ENCODE peak calls at places on chromosomes 11 and 22, in four cellular contexts. K is endothelial cell, Q is NB4, N is mammary epithelial cell. O is an unnamed sample.

GRCh38 chr11:36309779-36310178 is 13.7 kb downstream of the PRR5L start:
- DNase-seq in Q (no peak), N (no peak), K (no peak), O (no peak)

GRCh38 chr11:3796346-3796745 is 1.0 kb downstream of the NUP98 start:
- DNase-seq in K (no peak), N (no peak), Q (no peak), O (no peak)

GRCh38 chr22:35464399-35464798 is 64.5 kb downstream of the MCM5 start:
- DNase-seq in Q (no peak), N (no peak), K (no peak), O (no peak)

GRCh38 chr11:516400-516799 is 9.4 kb upstream of the RNH1 start:
- DNase-seq in N (no peak), Q (no peak), K (no peak), O (no peak)

GRCh38 chr22:22958621-22959020 is 71.0 kb downstream of the IGLL5 start:
- DNase-seq in N (no peak), K (no peak), Q (no peak), O (no peak)

GRCh38 chr11:125358254-125358840 is 137.7 kb downstream of the FEZ1 start:
- DNase-seq in K (no peak), Q (peak; percentile 14), N (no peak), O (no peak)

GRCh38 chr22:48882636-48883200 is 945.0 kb downstream of the BRD1 start:
- DNase-seq in N (no peak), Q (no peak), K (no peak), O (no peak)

GRCh38 chr11:64353761-64354506 is 5.0 kb upstream of the RPS6KA4 start:
- DNase-seq in Q (no peak), N (no peak), K (no peak), O (no peak)

GRCh38 chr11:60948251-60948650 is 3.7 kb downstream of the SLC15A3 start:
- DNase-seq in Q (no peak), N (no peak), K (no peak), O (no peak)

GRCh38 chr11:69274531-69275016 is 19.4 kb upstream of the MYEOV start:
- DNase-seq in K (no peak), Q (no peak), N (peak; percentile 94), O (no peak)

GRCh38 chr22:42461511-42461910 is 29.3 kb upstream of the NFAM1 start:
- DNase-seq in K (no peak), N (no peak), Q (no peak), O (no peak)

GRCh38 chr11:14336507-14337503 is 22.2 kb downstream of the RRAS2 start:
- DNase-seq in Q (no peak), K (no peak), N (peak; percentile 100), O (peak; percentile 42)

GRCh38 chr11:45651841-45652745 is 13.3 kb downstream of the CHST1 start:
- DNase-seq in N (no peak), K (peak; percentile 2), Q (no peak), O (no peak)

GRCh38 chr11:103897156-103897555 is 139.3 kb upstream of the DDI1 start:
- DNase-seq in K (no peak), Q (no peak), N (no peak), O (no peak)

GRCh38 chr22:20517841-20518592 is 10.6 kb downstream of the MED15 start:
- DNase-seq in N (no peak), Q (no peak), K (no peak), O (no peak)

GRCh38 chr11:38315151-38315550 is 1717.1 kb upstream of the RAG2 start:
- DNase-seq in N (peak; percentile 83), K (no peak), Q (no peak), O (no peak)

GRCh38 chr22:49765091-49765771 is 62.4 kb downstream of the BRD1 start:
- DNase-seq in N (no peak), Q (no peak), K (no peak), O (no peak)

GRCh38 chr11:91946397-91947090 is 278.1 kb upstream of the FAT3 start:
- DNase-seq in K (no peak), Q (no peak), N (peak; percentile 20), O (no peak)

GRCh38 chr11:16881074-16881709 is 133.0 kb downstream of the PLEKHA7 start:
- DNase-seq in K (no peak), N (peak; percentile 89), Q (peak; percentile 4), O (no peak)

GRCh38 chr11:111835665-111836064 is 35.7 kb downstream of the ALG9 start:
- DNase-seq in K (no peak), N (no peak), Q (no peak), O (no peak)
- TF ChIP-seq CTCF in K (no peak), N (no peak), Q (no peak), O (no peak)

DNA sequence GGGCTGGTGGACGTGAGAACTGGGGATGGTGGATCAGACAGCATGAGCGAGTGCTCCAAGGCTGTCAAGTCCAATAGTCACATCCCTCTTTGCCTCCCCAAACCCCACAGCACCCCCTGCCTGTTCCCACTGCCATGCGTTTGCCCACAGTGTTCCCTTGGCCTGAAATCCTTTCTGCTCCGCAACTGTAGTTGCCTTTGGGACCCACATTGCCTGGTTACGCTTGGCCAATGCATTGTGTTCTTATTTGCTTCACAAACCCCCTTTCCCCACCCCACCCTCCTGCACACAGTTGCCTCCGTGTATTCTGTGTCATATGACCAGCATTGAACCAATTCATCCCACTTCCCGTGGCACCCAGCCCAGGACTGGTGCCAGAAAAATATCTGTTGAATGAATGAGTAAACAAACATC is 2.1 kb upstream of the KIAA0930 start:
- DNase-seq in Q (peak; percentile 53), N (no peak), K (no peak), O (no peak)
- TF ChIP-seq CTCF in Q (peak; percentile 33), N (no peak), K (no peak), O (peak; percentile 14)

GRCh38 chr22:23984430-23984829 is 4.5 kb downstream of the GSTT2 start:
- DNase-seq in Q (peak; percentile 63), N (peak; percentile 36), K (no peak), O (no peak)
- TF ChIP-seq CTCF in Q (peak; percentile 63), N (no peak), K (peak; percentile 28), O (no peak)

DNA sequence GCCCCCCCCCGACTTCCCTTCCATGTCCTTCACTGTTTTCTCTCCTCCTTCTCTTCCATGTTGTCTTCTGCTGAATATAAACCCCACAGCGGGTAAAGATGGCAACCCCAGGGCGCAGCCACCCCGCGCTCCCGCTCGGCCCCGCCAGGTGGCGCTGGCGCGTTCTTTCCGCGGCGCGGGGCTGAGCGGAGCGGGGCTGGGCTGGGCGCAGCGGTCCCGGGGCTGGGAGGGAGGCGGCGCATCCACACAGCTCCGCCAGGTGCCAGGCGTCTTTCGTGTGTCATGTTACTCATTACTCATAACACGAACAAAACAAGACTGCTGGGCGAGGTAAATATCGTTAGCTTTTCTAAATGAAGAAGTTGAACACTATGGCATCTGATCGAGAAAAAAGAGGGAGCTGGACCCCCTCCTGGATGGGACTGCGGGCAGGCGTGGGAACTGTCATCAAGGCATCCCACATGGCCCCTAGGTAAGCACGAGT is 321.2 kb downstream of the NTM start:
- DNase-seq in N (peak; percentile 58), Q (no peak), K (peak; percentile 83), O (peak; percentile 33)
- TF ChIP-seq CTCF in N (peak; percentile 54), Q (no peak), K (peak; percentile 93), O (peak; percentile 50)

DNA sequence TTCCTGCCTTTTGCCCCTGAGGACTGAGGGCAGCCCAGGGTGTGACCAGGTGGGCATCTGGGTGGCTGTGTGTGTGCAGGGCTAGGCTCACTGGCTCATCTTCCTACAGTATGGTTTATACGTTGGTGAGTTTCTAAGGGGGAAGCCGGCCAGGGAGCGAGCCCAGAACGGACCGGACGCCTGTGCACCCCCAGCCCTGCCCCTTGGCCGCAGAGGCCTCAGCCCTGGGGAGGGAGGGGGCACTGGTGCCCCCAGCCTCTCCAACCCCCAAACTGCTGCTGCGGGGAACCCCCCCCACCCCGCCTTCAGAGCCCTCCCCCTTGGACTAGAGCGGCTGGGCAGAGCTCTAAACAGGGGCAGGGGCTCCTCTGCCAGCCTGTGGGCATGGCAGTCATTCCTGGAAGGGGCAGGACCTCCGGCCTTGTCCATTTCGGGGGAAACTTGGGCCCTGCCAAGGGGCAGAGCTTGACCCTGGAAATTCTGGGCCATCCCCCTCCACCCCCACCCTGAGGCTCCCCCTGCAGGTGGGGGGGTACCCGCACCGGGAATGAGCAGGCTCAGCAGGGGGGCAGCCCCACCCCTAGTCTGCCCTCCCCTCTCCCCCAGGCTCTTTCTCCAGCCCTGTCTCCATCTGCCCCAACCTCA is 5.4 kb downstream of the YIF1A start:
- DNase-seq in K (no peak), Q (no peak), N (no peak), O (no peak)
- TF ChIP-seq CTCF in K (no peak), Q (peak; percentile 1), N (no peak), O (no peak)

DNA sequence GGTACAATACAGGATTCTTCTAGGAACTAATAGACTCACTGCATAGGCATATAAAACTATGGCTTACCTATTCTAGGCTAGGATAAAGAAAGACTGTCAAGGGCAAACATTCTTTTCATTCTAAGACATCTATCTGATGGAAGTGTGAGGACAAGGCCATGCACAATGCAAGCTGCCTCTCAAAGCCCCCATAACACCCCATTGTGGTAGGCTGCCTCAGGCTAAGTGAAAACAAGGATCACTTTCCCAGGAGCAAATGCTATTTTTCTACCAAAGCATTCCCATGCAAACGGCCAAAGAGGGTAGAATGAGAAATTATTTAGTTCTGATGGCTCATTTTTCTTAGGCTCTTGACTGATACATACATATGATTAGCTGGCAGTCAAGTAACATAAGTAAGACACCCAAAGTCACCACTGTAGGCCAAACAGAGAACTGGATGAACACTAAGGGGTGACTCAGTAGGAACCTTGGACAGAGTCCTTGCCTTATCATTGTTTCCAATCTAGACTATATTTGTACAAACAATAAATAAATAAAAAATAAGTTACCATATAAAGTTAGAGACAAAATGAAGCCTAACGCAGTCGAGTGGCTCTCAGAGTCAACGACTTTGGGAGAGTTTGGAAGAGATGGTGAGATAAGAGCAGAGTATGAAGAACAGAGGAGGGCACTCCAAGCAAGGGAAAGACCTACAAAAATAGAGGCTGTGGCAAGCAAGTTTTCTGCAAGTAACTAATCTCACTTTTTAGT is 303.6 kb downstream of the SBF2 start:
- DNase-seq in K (no peak), N (no peak), Q (peak; percentile 12), O (no peak)
- TF ChIP-seq CTCF in K (no peak), N (no peak), Q (no peak), O (no peak)

GRCh38 chr11:121334973-121335711 is 42.6 kb downstream of the SC5D start:
- DNase-seq in Q (no peak), N (no peak), K (no peak), O (no peak)
- TF ChIP-seq CTCF in Q (no peak), N (peak; percentile 23), K (no peak), O (no peak)

DNA sequence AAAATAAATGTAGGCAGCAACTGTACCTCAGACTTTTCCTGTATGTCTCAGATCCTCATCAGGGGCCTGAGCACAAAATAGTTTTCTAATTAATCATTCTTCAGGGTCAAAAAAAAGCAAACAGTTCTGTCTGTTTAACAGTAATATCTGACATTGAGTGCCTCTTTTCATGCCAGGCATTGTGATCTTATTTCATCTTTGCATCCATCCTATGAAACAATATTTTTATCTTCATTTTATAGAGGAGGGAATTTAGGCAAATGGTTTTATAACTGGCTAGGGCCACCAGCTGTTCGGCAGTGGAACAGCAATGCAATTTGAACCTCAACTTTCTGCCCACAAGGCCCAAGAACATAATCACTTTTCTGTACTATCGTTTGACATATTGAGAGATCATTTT is 145.6 kb downstream of the WNT7B start:
- DNase-seq in K (no peak), N (no peak), Q (no peak), O (no peak)
- TF ChIP-seq CTCF in K (no peak), N (peak; percentile 46), Q (no peak), O (no peak)